ENCODE peak calls at places on chromosomes 11 and 22, in seven cellular contexts. M, X, Q, J, D, N and C are unnamed samples.

GRCh38 chr22:42300286-42301071 is 30.0 kb upstream of the TCF20 start:
- DNase-seq in M (no peak), X (no peak), Q (no peak), J (no peak), D (peak; percentile 50), N (no peak), C (no peak)

GRCh38 chr11:73423506-73423905 is 47.3 kb downstream of the RELT start:
- DNase-seq in M (no peak), X (no peak), Q (no peak), J (no peak), D (no peak), N (no peak), C (no peak)

GRCh38 chr11:35253237-35253636 is 114.3 kb downstream of the CD44 start:
- DNase-seq in M (no peak), X (no peak), Q (no peak), J (no peak), D (no peak), N (no peak), C (no peak)

GRCh38 chr11:113468666-113469345 is 6.4 kb downstream of the DRD2 start:
- DNase-seq in M (no peak), X (no peak), Q (no peak), J (no peak), D (no peak), N (no peak), C (no peak)

GRCh38 chr11:47923667-47924066 is 56.7 kb upstream of the PTPRJ start:
- DNase-seq in M (no peak), X (peak; percentile 46), Q (no peak), J (peak; percentile 42), D (no peak), N (no peak), C (no peak)

GRCh38 chr22:48884786-48885185 is 942.9 kb downstream of the BRD1 start:
- DNase-seq in M (no peak), X (no peak), Q (peak; percentile 80), J (no peak), D (no peak), N (no peak), C (no peak)

GRCh38 chr11:20963596-20963995 is 294.2 kb downstream of the NELL1 start:
- DNase-seq in M (no peak), X (no peak), Q (no peak), J (no peak), D (no peak), N (no peak), C (no peak)

GRCh38 chr11:92978226-92979111 is 9.0 kb downstream of the MTNR1B start:
- DNase-seq in M (no peak), X (peak; percentile 18), Q (no peak), J (no peak), D (no peak), N (no peak), C (no peak)

GRCh38 chr11:132876301-132877071 is 655.8 kb downstream of the OPCML start:
- DNase-seq in M (no peak), X (no peak), Q (no peak), J (peak; percentile 20), D (no peak), N (no peak), C (no peak)

GRCh38 chr11:336666-337002 is 16.0 kb upstream of the IFITM3 start:
- DNase-seq in M (no peak), X (no peak), Q (no peak), J (no peak), D (no peak), N (no peak), C (no peak)

GRCh38 chr22:48663297-48663696 is 1164.4 kb downstream of the BRD1 start:
- DNase-seq in M (no peak), X (no peak), Q (no peak), J (no peak), D (no peak), N (no peak), C (no peak)

GRCh38 chr11:131749100-131749499 is 378.7 kb downstream of the NTM start:
- DNase-seq in M (peak; percentile 32), X (peak; percentile 89), Q (no peak), J (no peak), D (no peak), N (no peak), C (no peak)

GRCh38 chr11:83056204-83056603 is 15.5 kb downstream of the RAB30 start:
- DNase-seq in M (no peak), X (no peak), Q (no peak), J (no peak), D (no peak), N (no peak), C (no peak)

GRCh38 chr11:123624974-123625373 is 29.4 kb downstream of the SCN3B start:
- DNase-seq in M (no peak), X (peak; percentile 7), Q (no peak), J (no peak), D (no peak), N (no peak), C (no peak)

GRCh38 chr11:58058276-58059010 is 27.7 kb downstream of the OR6Q1 start:
- DNase-seq in M (no peak), X (no peak), Q (peak; percentile 75), J (no peak), D (no peak), N (peak; percentile 54), C (no peak)

GRCh38 chr22:20654343-20655208 is 119.3 kb upstream of the SERPIND1 start:
- DNase-seq in M (no peak), X (no peak), Q (peak; percentile 80), J (no peak), D (no peak), N (no peak), C (no peak)

GRCh38 chr22:31846161-31847115 is 92.6 kb downstream of the DEPDC5 start:
- DNase-seq in M (no peak), X (peak; percentile 83), Q (no peak), J (no peak), D (no peak), N (no peak), C (no peak)

GRCh38 chr22:26674211-26675190 is 17.1 kb downstream of the MIAT start:
- DNase-seq in M (no peak), X (no peak), Q (no peak), J (no peak), D (peak; percentile 12), N (no peak), C (no peak)

GRCh38 chr22:44578115-44578457 is 80.1 kb upstream of the RTL6 start:
- DNase-seq in M (no peak), X (no peak), Q (no peak), J (no peak), D (no peak), N (no peak), C (no peak)

GRCh38 chr11:8325905-8326304 is 62.2 kb upstream of the LMO1 start:
- DNase-seq in M (no peak), X (no peak), Q (no peak), J (no peak), D (no peak), N (no peak), C (no peak)

DNA sequence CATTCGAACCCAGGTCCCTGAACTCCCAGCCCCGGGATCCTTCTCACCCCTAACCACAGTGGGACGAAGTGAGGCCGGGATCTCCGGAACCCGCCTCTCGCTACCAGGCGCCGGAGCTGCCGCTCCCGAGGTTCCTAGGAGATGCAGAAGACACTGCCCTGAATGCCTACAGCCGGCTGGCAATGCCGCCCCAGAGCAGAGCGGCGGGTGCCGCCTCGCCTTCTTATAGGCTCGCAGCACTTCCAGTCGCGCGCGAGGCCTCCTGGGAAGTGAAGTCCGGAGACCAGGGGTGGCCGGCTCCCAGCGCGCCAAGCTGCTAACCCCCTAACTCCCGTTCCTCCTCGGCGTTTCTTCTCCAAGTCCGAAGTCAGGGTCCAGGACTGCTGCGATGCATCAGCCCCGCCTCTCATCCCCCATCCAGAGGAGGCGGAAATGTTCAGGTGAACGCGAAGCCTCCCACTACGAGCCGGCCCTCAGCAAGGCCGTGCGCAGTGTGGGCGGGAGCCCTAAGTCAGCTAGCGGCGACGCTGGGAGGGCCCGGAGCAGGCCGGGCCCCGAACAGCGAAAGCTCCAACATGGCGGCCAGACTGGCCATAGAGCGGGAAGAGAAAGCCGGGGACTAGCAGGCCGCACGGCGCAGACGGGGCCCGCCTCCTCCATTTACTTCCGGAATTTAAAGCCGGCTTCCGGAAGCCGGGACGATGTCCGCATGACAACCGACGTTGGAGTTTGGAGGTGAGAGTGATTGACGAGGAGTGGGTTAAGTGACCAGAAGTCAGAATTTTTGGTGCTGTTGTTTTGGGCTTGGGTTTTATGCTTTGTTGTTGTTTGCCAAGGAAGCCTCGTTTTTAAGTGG is at the start of the genes CYB561A3 and TMEM138:
- DNase-seq in M (peak; percentile 66), X (peak; percentile 95), Q (peak; percentile 96), J (peak; percentile 95), D (peak; percentile 82), N (peak; percentile 90), C (peak; percentile 80)
- TF ChIP-seq CTCF in M (no peak), X (no peak), Q (no peak), J (no peak), D (no peak), N (no peak), C (no peak)

GRCh38 chr11:61627831-61628753 is 47.2 kb upstream of the SYT7 start:
- DNase-seq in M (peak; percentile 44), X (peak; percentile 81), Q (no peak), J (peak; percentile 88), D (peak; percentile 6), N (peak; percentile 81), C (peak; percentile 21)
- TF ChIP-seq CTCF in M (peak; percentile 95), X (peak; percentile 91), Q (peak; percentile 72), J (peak; percentile 92), D (peak; percentile 33), N (peak; percentile 56), C (peak; percentile 34)

GRCh38 chr11:66002648-66003225 is 434 bp downstream of the BANF1 start:
- DNase-seq in M (no peak), X (peak; percentile 44), Q (no peak), J (peak; percentile 57), D (no peak), N (peak; percentile 79), C (no peak)
- TF ChIP-seq CTCF in M (no peak), X (peak; percentile 31), Q (no peak), J (no peak), D (no peak), N (no peak), C (no peak)

GRCh38 chr11:116975661-116976060 is 122.6 kb downstream of the SIK3 start:
- DNase-seq in M (no peak), X (no peak), Q (no peak), J (no peak), D (no peak), N (no peak), C (no peak)

GRCh38 chr11:116973270-116973669 is 125.0 kb downstream of the SIK3 start:
- DNase-seq in M (no peak), X (no peak), Q (no peak), J (no peak), D (no peak), N (no peak), C (no peak)

GRCh38 chr11:116970485-116971292 is 127.5 kb downstream of the SIK3 start:
- DNase-seq in M (no peak), X (no peak), Q (no peak), J (no peak), D (no peak), N (no peak), C (no peak)

GRCh38 chr11:116969694-116970093 is 128.5 kb downstream of the SIK3 start:
- DNase-seq in M (no peak), X (no peak), Q (no peak), J (no peak), D (no peak), N (no peak), C (no peak)

DNA sequence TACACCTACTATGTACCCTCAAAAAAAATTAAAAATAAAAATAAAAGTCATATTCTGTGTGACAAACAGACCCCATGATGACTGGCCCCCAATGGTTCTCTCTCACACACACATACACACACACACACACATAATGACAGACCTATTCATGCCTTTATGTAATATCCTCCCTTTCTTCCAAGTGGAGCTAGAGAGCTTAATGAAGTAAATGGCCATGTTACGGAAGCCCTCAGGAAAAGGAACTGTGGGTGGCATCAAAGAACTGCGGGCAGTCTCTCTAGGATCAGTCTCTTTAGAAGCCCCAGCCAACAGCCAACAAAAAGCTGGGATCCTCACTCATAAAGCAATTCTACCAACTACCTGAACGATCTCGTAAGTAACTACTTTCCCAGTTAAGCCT is 125.5 kb downstream of the SIK3 start:
- DNase-seq in M (no peak), X (no peak), Q (no peak), J (no peak), D (no peak), N (no peak), C (no peak)
- TF ChIP-seq CTCF in M (no peak), X (no peak), Q (no peak), J (no peak), D (no peak), N (no peak), C (no peak)